ENCODE peak calls at places on chromosomes 2 and 18, in four cellular contexts. Q is left ventricle myocardium inferior, Y is uterus, K is psoas muscle. U is an unnamed sample. For H3K27me3, the result is how much of the 10 kb centered on the place peaks cover.

GRCh38 chr2:218988164-218988563 is 3.2 kb upstream of the FEV start:
- DNase-seq in Q (no peak), Y (no peak), K (no peak), U (no peak)

GRCh38 chr2:159710601-159711180 is 1.6 kb upstream of the MARCHF7 start:
- DNase-seq in Q (no peak), Y (no peak), K (no peak), U (no peak)

GRCh38 chr18:59669872-59670657 is 27.2 kb downstream of the CCBE1 start:
- DNase-seq in Q (no peak), Y (peak), K (no peak), U (no peak)

GRCh38 chr18:23071285-23071684 is 64.0 kb upstream of the CABLES1 start:
- DNase-seq in Q (peak), Y (no peak), K (no peak), U (no peak)

GRCh38 chr2:88613921-88614320 is 13.3 kb downstream of the EIF2AK3 start:
- DNase-seq in Q (no peak), Y (no peak), K (no peak), U (no peak)

GRCh38 chr2:132252894-132253264 is 91.1 kb upstream of the ANKRD30BL start:
- DNase-seq in Q (no peak), Y (no peak), K (no peak), U (no peak)

GRCh38 chr18:57004366-57005121 is 142.3 kb upstream of the BOD1L2 start:
- DNase-seq in Q (no peak), Y (no peak), K (no peak), U (no peak)

GRCh38 chr18:14941792-14942191 is 193.8 kb downstream of the ANKRD30B start:
- DNase-seq in Q (no peak), Y (no peak), K (no peak), U (no peak)

GRCh38 chr18:36798738-36799473 is 29.9 kb downstream of the TPGS2 start:
- DNase-seq in Q (no peak), Y (no peak), K (no peak), U (no peak)

GRCh38 chr18:80196528-80197320 is 50.6 kb downstream of the PARD6G start:
- DNase-seq in Q (no peak), Y (no peak), K (no peak), U (no peak)

GRCh38 chr18:28541276-28541930 is 364.5 kb upstream of the CDH2 start:
- DNase-seq in Q (peak), Y (no peak), K (no peak), U (peak)

GRCh38 chr2:20635698-20636584 is 15.0 kb downstream of the HS1BP3 start:
- DNase-seq in Q (peak), Y (peak), K (peak), U (peak)

GRCh38 chr2:101759162-101759561 is 61.7 kb downstream of the MAP4K4 start:
- DNase-seq in Q (no peak), Y (peak), K (no peak), U (no peak)

GRCh38 chr18:47883771-47884413 is 46.6 kb downstream of the SMAD2 start:
- DNase-seq in Q (no peak), Y (no peak), K (no peak), U (no peak)

GRCh38 chr2:36356199-36356989 is 816 bp downstream of the CRIM1 start:
- DNase-seq in Q (peak), Y (peak), K (peak), U (peak)

GRCh38 chr18:14997367-14997766 is 249.4 kb downstream of the ANKRD30B start:
- DNase-seq in Q (no peak), Y (no peak), K (no peak), U (no peak)

GRCh38 chr2:184611221-184612085 is 13.1 kb downstream of the ZNF804A start:
- DNase-seq in Q (no peak), Y (no peak), K (no peak), U (no peak)

GRCh38 chr18:21820035-21820810 is 79.6 kb downstream of the MIB1 start:
- DNase-seq in Q (no peak), Y (no peak), K (no peak), U (no peak)

DNA sequence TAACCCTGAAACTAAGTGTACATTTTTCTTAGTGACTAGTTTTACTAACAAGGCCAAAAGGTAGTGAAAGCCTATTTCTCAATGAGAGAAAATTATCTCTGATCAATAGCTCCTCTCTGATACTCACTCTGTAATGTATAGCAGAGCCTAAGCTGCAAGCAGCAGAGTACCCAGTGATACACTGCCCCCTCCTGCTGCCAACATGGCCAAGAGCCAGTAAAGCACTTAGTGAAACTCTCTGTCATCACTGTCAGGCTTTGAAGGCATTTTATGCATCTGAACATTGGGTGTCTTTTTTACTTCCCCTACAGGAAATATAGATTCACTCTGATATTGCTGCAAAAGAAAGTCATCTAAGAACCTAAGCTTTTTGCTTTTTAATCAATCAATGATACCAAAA is 784.1 kb upstream of the CDH7 start:
- DNase-seq in Q (peak), Y (no peak), K (no peak), U (no peak)
- TF ChIP-seq CTCF in Q (no peak), Y (no peak), K (no peak), U (no peak)

GRCh38 chr2:217938038-217938437 is 64.8 kb downstream of the TNS1 start:
- DNase-seq in Q (peak), Y (no peak), K (peak), U (peak)
- H3K27ac ChIP-seq in Q (peak), Y (peak), K (peak), U (no peak)

GRCh38 chr2:15756011-15756550 is 164.4 kb downstream of the DDX1 start:
- DNase-seq in Q (no peak), Y (no peak), K (no peak), U (no peak)

GRCh38 chr2:15756882-15757819 is 165.5 kb downstream of the DDX1 start:
- DNase-seq in Q (no peak), Y (no peak), K (no peak), U (no peak)

GRCh38 chr2:15758779-15759343 is 167.2 kb downstream of the DDX1 start:
- DNase-seq in Q (no peak), Y (no peak), K (no peak), U (no peak)

GRCh38 chr2:15759385-15759784 is 167.7 kb downstream of the DDX1 start:
- DNase-seq in Q (no peak), Y (no peak), K (no peak), U (no peak)

DNA sequence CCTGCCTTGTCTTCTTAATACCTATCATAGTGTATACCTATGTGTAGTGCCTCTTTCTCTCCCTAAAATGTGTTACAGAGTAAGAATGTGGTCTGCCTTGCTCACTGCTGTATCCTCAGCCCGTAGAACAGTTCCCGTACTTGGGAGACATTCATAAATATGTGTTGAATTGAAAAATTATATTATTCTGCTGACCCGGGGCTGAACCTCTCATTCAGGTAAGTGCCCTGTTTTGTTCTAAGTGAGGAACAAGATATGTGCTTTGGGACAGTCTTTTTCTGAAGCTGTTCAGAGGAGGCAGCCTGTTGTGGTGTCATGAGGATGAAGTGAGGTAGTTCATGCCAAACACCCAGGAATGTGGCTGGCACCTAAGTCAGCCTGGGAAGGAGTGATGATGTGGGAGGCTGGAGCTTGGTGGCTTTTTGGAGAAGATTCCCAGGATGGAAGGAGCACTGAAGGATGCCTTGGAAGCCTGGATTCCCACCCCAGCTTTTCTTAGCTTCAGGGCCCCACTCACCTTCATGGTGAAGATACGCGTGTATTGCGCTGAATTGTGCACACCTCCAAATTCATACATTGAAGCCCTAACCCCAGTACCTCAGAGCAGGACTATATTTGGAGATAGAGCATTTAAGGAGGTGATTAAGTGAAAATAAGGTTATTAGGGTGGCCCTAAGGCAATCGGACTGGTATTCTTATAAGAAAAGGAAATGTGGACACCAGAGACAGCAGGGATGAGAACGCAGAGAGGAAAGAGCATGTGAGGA is 166.3 kb downstream of the DDX1 start:
- DNase-seq in Q (no peak), Y (no peak), K (no peak), U (no peak)
- H3K27me3 ChIP-seq in Q (under half), Y (under half), K (under half), U (under half)

DNA sequence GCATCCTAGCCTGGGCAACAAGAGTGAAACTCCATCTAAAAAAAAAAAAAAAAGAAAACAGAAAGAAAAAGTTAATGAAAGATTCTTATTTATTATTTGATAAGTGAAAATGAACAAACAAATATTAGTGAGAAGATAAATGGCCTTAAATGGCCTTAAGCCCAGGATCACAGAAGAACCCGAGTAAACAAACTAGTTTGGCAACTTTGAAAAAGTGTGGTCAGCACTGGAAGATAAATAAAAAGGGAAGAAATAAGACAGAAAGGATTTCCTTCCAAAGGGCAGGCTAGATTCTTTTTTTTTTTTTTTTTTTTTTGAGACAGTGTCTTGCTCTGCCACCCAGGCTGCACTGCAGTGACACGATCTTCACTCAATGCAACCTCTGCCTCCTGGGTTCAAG is 692.4 kb downstream of the CPS1 start:
- DNase-seq in Q (no peak), Y (no peak), K (no peak), U (no peak)
- TF ChIP-seq CTCF in Q (no peak), Y (no peak), K (no peak), U (no peak)

DNA sequence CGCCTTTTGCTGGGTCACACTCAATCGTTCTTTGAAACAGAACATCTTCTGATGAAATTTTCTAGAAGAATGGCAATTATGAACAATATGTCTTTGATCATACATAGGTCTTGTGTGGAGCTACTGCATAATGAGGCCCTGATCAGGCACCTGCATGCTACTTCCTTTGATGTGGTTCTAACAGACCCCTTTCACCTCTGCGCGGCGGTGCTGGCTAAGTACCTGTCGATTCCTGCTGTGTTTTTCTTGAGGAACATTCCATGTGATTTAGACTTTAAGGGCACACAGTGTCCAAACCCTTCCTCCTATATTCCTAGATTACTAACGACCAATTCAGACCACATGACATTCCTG is 532 bp downstream of the UGT1A5 start:
- DNase-seq in Q (no peak), Y (no peak), K (no peak), U (no peak)
- H3K27ac ChIP-seq in Q (no peak), Y (no peak), K (no peak), U (no peak)

U was measured in dorsolateral prefrontal cortex.